ENCODE peak calls at places on chromosomes 11 and 22, in five cellular contexts. One of them, this sample, is unnamed.

GRCh38 chr11:45856044-45856468 is 8.8 kb downstream of the CRY2 start:
- DNase-seq in HCT116: no peak
- DNase-seq in DND-41: no peak
- DNase-seq in neuronal stem cell: no peak
- DNase-seq in psoas muscle: no peak
- DNase-seq in this sample: no peak

GRCh38 chr11:126175261-126175885 is 36.1 kb downstream of the RPUSD4 start:
- DNase-seq in DND-41: no peak
- DNase-seq in psoas muscle: peak; percentile 71
- DNase-seq in HCT116: no peak
- DNase-seq in neuronal stem cell: no peak
- DNase-seq in this sample: no peak

GRCh38 chr11:58923300-58923788 is 15.9 kb upstream of the GLYATL1 start:
- DNase-seq in neuronal stem cell: no peak
- DNase-seq in psoas muscle: no peak
- DNase-seq in HCT116: peak; percentile 54
- DNase-seq in DND-41: no peak
- DNase-seq in this sample: no peak

GRCh38 chr11:18749681-18750319 is 23.8 kb upstream of the IGSF22 start:
- DNase-seq in DND-41: no peak
- DNase-seq in neuronal stem cell: no peak
- DNase-seq in HCT116: no peak
- DNase-seq in psoas muscle: no peak
- DNase-seq in this sample: no peak

GRCh38 chr22:45884201-45885067 is 92.5 kb downstream of the WNT7B start:
- DNase-seq in DND-41: no peak
- DNase-seq in neuronal stem cell: no peak
- DNase-seq in psoas muscle: peak; percentile 49
- DNase-seq in HCT116: no peak
- DNase-seq in this sample: no peak

GRCh38 chr11:79274636-79275315 is 166.1 kb downstream of the TENM4 start:
- DNase-seq in DND-41: no peak
- DNase-seq in neuronal stem cell: no peak
- DNase-seq in HCT116: no peak
- DNase-seq in psoas muscle: no peak
- DNase-seq in this sample: no peak

GRCh38 chr11:59680287-59681154 is 11.7 kb upstream of the PATL1 start:
- DNase-seq in neuronal stem cell: peak; percentile 66
- DNase-seq in HCT116: peak; percentile 77
- DNase-seq in psoas muscle: peak; percentile 73
- DNase-seq in DND-41: peak; percentile 69
- DNase-seq in this sample: peak; percentile 31

GRCh38 chr22:44448271-44448780 is 49.7 kb downstream of the RTL6 start:
- DNase-seq in HCT116: no peak
- DNase-seq in neuronal stem cell: no peak
- DNase-seq in DND-41: no peak
- DNase-seq in psoas muscle: peak; percentile 82
- DNase-seq in this sample: no peak

GRCh38 chr22:20906387-20906767 is 10.8 kb upstream of the CRKL start:
- DNase-seq in HCT116: no peak
- DNase-seq in psoas muscle: no peak
- DNase-seq in DND-41: no peak
- DNase-seq in neuronal stem cell: no peak
- DNase-seq in this sample: no peak

GRCh38 chr11:63922673-63923192 is 5.8 kb upstream of the RCOR2 start:
- DNase-seq in psoas muscle: no peak
- DNase-seq in DND-41: no peak
- DNase-seq in neuronal stem cell: no peak
- DNase-seq in HCT116: no peak
- DNase-seq in this sample: no peak

GRCh38 chr11:68579455-68579854 is 104.9 kb upstream of the GAL start:
- DNase-seq in neuronal stem cell: no peak
- DNase-seq in psoas muscle: no peak
- DNase-seq in DND-41: no peak
- DNase-seq in HCT116: no peak
- DNase-seq in this sample: no peak

GRCh38 chr22:50209893-50210292 is 9.1 kb downstream of the SELENOO start:
- DNase-seq in DND-41: peak; percentile 71
- DNase-seq in psoas muscle: peak; percentile 84
- DNase-seq in HCT116: no peak
- DNase-seq in neuronal stem cell: no peak
- DNase-seq in this sample: peak; percentile 56

GRCh38 chr11:34161812-34162506 is 56.5 kb downstream of the NAT10 start:
- DNase-seq in HCT116: no peak
- DNase-seq in neuronal stem cell: no peak
- DNase-seq in DND-41: no peak
- DNase-seq in psoas muscle: peak; percentile 16
- DNase-seq in this sample: no peak

GRCh38 chr11:44978961-44979331 is 28.3 kb upstream of the TP53I11 start:
- DNase-seq in psoas muscle: no peak
- DNase-seq in neuronal stem cell: no peak
- DNase-seq in DND-41: no peak
- DNase-seq in HCT116: no peak
- DNase-seq in this sample: no peak

GRCh38 chr11:10455637-10456487 is 798 bp downstream of the AMPD3 start:
- DNase-seq in HCT116: peak; percentile 26
- DNase-seq in psoas muscle: peak; percentile 80
- DNase-seq in neuronal stem cell: peak; percentile 21
- DNase-seq in DND-41: peak; percentile 90
- DNase-seq in this sample: peak; percentile 50

GRCh38 chr11:57249384-57250319 is 12.6 kb upstream of the APLNR start:
- DNase-seq in HCT116: peak; percentile 27
- DNase-seq in DND-41: peak; percentile 61
- DNase-seq in neuronal stem cell: peak; percentile 58
- DNase-seq in psoas muscle: peak; percentile 74
- DNase-seq in this sample: peak; percentile 3

GRCh38 chr11:69055598-69056516 is 7.1 kb downstream of the TPCN2 start:
- DNase-seq in psoas muscle: no peak
- DNase-seq in DND-41: no peak
- DNase-seq in neuronal stem cell: no peak
- DNase-seq in HCT116: no peak
- DNase-seq in this sample: no peak

GRCh38 chr11:88414385-88414861 is 76.9 kb upstream of the CTSC start:
- DNase-seq in HCT116: no peak
- DNase-seq in DND-41: peak; percentile 72
- DNase-seq in psoas muscle: no peak
- DNase-seq in neuronal stem cell: no peak
- DNase-seq in this sample: no peak

GRCh38 chr11:11786771-11787170 is 55.0 kb upstream of the USP47 start:
- DNase-seq in psoas muscle: no peak
- DNase-seq in HCT116: no peak
- DNase-seq in neuronal stem cell: no peak
- DNase-seq in DND-41: no peak
- DNase-seq in this sample: no peak

GRCh38 chr11:75720639-75721038 is 3.0 kb downstream of the MOGAT2 start:
- DNase-seq in DND-41: no peak
- DNase-seq in neuronal stem cell: no peak
- DNase-seq in HCT116: no peak
- DNase-seq in psoas muscle: no peak
- DNase-seq in this sample: no peak

GRCh38 chr11:132080121-132080520 is 709.7 kb downstream of the NTM start:
- DNase-seq in DND-41: no peak
- DNase-seq in psoas muscle: no peak
- DNase-seq in neuronal stem cell: no peak
- DNase-seq in HCT116: no peak
- DNase-seq in this sample: no peak

GRCh38 chr11:78417175-78417887 is at the start of gene GAB2:
- DNase-seq in psoas muscle: no peak
- DNase-seq in HCT116: no peak
- DNase-seq in DND-41: no peak
- DNase-seq in neuronal stem cell: no peak
- DNase-seq in this sample: no peak

GRCh38 chr11:113384551-113384950 is 3.0 kb upstream of the ANKK1 start:
- DNase-seq in HCT116: no peak
- DNase-seq in psoas muscle: no peak
- DNase-seq in neuronal stem cell: no peak
- DNase-seq in DND-41: no peak
- DNase-seq in this sample: no peak

GRCh38 chr11:13102865-13103539 is 93.9 kb downstream of the RASSF10 start:
- DNase-seq in DND-41: no peak
- DNase-seq in HCT116: no peak
- DNase-seq in psoas muscle: no peak
- DNase-seq in neuronal stem cell: no peak
- DNase-seq in this sample: no peak

GRCh38 chr11:8841899-8842298 is 69.1 kb upstream of the AKIP1 start:
- DNase-seq in DND-41: no peak
- DNase-seq in psoas muscle: no peak
- DNase-seq in neuronal stem cell: no peak
- DNase-seq in HCT116: no peak
- DNase-seq in this sample: no peak

GRCh38 chr11:134562176-134562575 is 150.1 kb upstream of the B3GAT1 start:
- DNase-seq in DND-41: peak; percentile 2
- DNase-seq in psoas muscle: no peak
- DNase-seq in HCT116: no peak
- DNase-seq in neuronal stem cell: no peak
- DNase-seq in this sample: no peak

GRCh38 chr11:134560566-134561347 is 148.7 kb upstream of the B3GAT1 start:
- DNase-seq in DND-41: peak; percentile 87
- DNase-seq in HCT116: no peak
- DNase-seq in neuronal stem cell: no peak
- DNase-seq in psoas muscle: no peak
- DNase-seq in this sample: no peak

GRCh38 chr11:134562941-134563471 is 151.0 kb upstream of the B3GAT1 start:
- DNase-seq in DND-41: peak; percentile 4
- DNase-seq in psoas muscle: no peak
- DNase-seq in HCT116: no peak
- DNase-seq in neuronal stem cell: no peak
- DNase-seq in this sample: no peak

GRCh38 chr11:134560066-134560465 is 148.0 kb upstream of the B3GAT1 start:
- DNase-seq in neuronal stem cell: no peak
- DNase-seq in psoas muscle: no peak
- DNase-seq in HCT116: no peak
- DNase-seq in DND-41: peak; percentile 85
- DNase-seq in this sample: no peak

GRCh38 chr11:134561348-134561720 is 149.3 kb upstream of the B3GAT1 start:
- DNase-seq in HCT116: no peak
- DNase-seq in DND-41: no peak
- DNase-seq in neuronal stem cell: no peak
- DNase-seq in psoas muscle: no peak
- DNase-seq in this sample: no peak
- H3K27me3 ChIP-seq in HCT116: no peaks in the 10 kb centered on the region
- H3K27me3 ChIP-seq in DND-41: no peaks in the 10 kb centered on the region
- H3K27me3 ChIP-seq in neuronal stem cell: no peaks in the 10 kb centered on the region
- H3K27me3 ChIP-seq in psoas muscle: no peaks in the 10 kb centered on the region
- H3K27me3 ChIP-seq in this sample: no peaks in the 10 kb centered on the region

GRCh38 chr11:1750840-1751520 is 585 bp upstream of the IFITM10 start:
- DNase-seq in HCT116: no peak
- DNase-seq in psoas muscle: peak; percentile 64
- DNase-seq in neuronal stem cell: no peak
- DNase-seq in DND-41: no peak
- DNase-seq in this sample: no peak
- H3K27ac ChIP-seq in HCT116: no peak overlapping the region
- H3K27ac ChIP-seq in psoas muscle: peak overlapping the region; percentile 79
- H3K27ac ChIP-seq in neuronal stem cell: no peak overlapping the region
- H3K27ac ChIP-seq in DND-41: no peak overlapping the region
- H3K27ac ChIP-seq in this sample: no peak overlapping the region

DNA sequence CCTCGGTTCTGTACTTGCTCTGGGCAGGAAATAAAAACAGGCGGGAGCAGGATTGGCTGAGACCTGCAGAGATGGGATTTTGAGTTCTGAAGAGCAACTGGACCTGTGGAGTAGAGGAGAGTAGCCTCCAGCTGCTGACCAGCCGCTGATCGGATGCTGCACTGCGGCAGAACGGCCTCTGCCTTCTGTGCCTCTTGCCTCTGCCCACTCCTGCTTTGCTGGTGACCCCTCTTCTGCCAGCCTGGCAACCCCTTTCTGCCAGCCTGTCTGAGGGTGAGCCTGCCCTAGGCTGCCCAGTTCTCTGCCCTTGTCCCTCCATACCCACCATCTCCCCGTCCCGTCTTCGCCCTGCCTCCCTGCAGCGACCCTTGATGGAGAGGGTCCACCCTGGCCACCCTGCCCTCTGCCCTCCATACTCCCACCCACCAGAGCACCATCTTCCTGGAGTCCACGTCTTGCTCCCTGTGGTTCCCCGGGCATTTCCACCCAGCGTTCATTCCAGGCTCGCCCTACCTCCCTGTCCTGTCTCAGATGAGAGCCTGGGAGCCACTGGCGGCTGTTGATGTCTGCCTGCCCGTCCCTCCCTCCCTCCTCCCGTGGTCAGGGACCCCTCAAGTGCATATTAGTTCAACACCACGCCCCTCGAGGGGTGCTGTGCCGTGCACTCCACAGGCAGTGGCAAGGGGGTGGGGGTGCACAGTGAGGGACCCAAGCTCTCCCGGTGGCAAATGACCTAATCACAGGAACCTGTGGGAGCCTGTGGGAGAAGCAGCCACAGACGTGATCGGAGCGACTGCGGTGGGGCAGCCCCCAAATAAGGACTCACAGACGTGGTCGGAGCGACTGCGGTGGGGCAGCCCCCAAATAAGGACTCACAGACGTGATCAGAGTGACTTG is 863.3 kb downstream of the TBC1D22A start:
- DNase-seq in neuronal stem cell: no peak
- DNase-seq in HCT116: no peak
- DNase-seq in DND-41: no peak
- DNase-seq in psoas muscle: no peak
- DNase-seq in this sample: no peak
- H3K27me3 ChIP-seq in neuronal stem cell: no peaks in the 10 kb centered on the region
- H3K27me3 ChIP-seq in HCT116: no peaks in the 10 kb centered on the region
- H3K27me3 ChIP-seq in DND-41: no peaks in the 10 kb centered on the region
- H3K27me3 ChIP-seq in psoas muscle: peaks cover 8% of the 10 kb centered on the region
- H3K27me3 ChIP-seq in this sample: no peaks in the 10 kb centered on the region

GRCh38 chr11:93719310-93719709 is 22.0 kb downstream of the TAF1D start:
- DNase-seq in neuronal stem cell: no peak
- DNase-seq in HCT116: no peak
- DNase-seq in psoas muscle: no peak
- DNase-seq in DND-41: no peak
- DNase-seq in this sample: no peak

GRCh38 chr11:93720522-93720921 is 20.8 kb downstream of the TAF1D start:
- DNase-seq in psoas muscle: no peak
- DNase-seq in HCT116: no peak
- DNase-seq in neuronal stem cell: no peak
- DNase-seq in DND-41: no peak
- DNase-seq in this sample: no peak

GRCh38 chr11:93715797-93716396 is 25.4 kb downstream of the TAF1D start:
- DNase-seq in HCT116: no peak
- DNase-seq in DND-41: no peak
- DNase-seq in psoas muscle: no peak
- DNase-seq in neuronal stem cell: no peak
- DNase-seq in this sample: no peak

GRCh38 chr11:93717501-93717900 is 23.8 kb downstream of the TAF1D start:
- DNase-seq in neuronal stem cell: no peak
- DNase-seq in HCT116: no peak
- DNase-seq in psoas muscle: no peak
- DNase-seq in DND-41: no peak
- DNase-seq in this sample: no peak

GRCh38 chr11:93718057-93718563 is 23.2 kb downstream of the TAF1D start:
- DNase-seq in HCT116: no peak
- DNase-seq in neuronal stem cell: no peak
- DNase-seq in DND-41: no peak
- DNase-seq in psoas muscle: no peak
- DNase-seq in this sample: no peak
- H3K27ac ChIP-seq in HCT116: no peak overlapping the region
- H3K27ac ChIP-seq in neuronal stem cell: no peak overlapping the region
- H3K27ac ChIP-seq in DND-41: peak overlapping the region; percentile 61
- H3K27ac ChIP-seq in psoas muscle: no peak overlapping the region
- H3K27ac ChIP-seq in this sample: no peak overlapping the region

GRCh38 chr11:2271327-2272240 is 1.2 kb upstream of the ASCL2 start:
- DNase-seq in neuronal stem cell: no peak
- DNase-seq in DND-41: no peak
- DNase-seq in HCT116: no peak
- DNase-seq in psoas muscle: peak; percentile 39
- DNase-seq in this sample: no peak
- H3K27me3 ChIP-seq in neuronal stem cell: peaks cover 82% of the 10 kb centered on the region
- H3K27me3 ChIP-seq in DND-41: no peaks in the 10 kb centered on the region
- H3K27me3 ChIP-seq in HCT116: no peaks in the 10 kb centered on the region
- H3K27me3 ChIP-seq in psoas muscle: peaks cover 38% of the 10 kb centered on the region
- H3K27me3 ChIP-seq in this sample: peaks cover 33% of the 10 kb centered on the region

GRCh38 chr11:128687321-128687720 is 6.6 kb upstream of the FLI1 start:
- DNase-seq in DND-41: no peak
- DNase-seq in psoas muscle: no peak
- DNase-seq in neuronal stem cell: no peak
- DNase-seq in HCT116: no peak
- DNase-seq in this sample: no peak
- H3K27ac ChIP-seq in DND-41: no peak overlapping the region
- H3K27ac ChIP-seq in psoas muscle: no peak overlapping the region
- H3K27ac ChIP-seq in neuronal stem cell: no peak overlapping the region
- H3K27ac ChIP-seq in HCT116: no peak overlapping the region
- H3K27ac ChIP-seq in this sample: no peak overlapping the region

This sample was measured in effector memory CD4-positive, alpha-beta T cell.